ENCODE peak calls at places on chromosomes 3 and 15, in five cellular contexts. F is stomach, S is psoas muscle, Z is heart right ventricle, K is Panc1. J is an unnamed sample. For H3K36me3, the result is how much of the 10 kb centered on the place peaks cover.

GRCh38 chr3:32239638-32240550 is 1.4 kb downstream of the CMTM8 start:
- DNase-seq in F (peak), K (no peak), S (no peak), Z (no peak), J (peak)

GRCh38 chr3:174162550-174162949 is 696.6 kb upstream of the NAALADL2 start:
- DNase-seq in F (no peak), S (no peak), K (no peak), Z (no peak), J (no peak)

GRCh38 chr3:113117511-113118302 is 93.7 kb upstream of the BOC start:
- DNase-seq in F (no peak), S (no peak), K (no peak), Z (no peak), J (no peak)

GRCh38 chr3:13006216-13006990 is 66.8 kb downstream of the IQSEC1 start:
- DNase-seq in F (no peak), Z (no peak), S (no peak), K (no peak), J (no peak)

GRCh38 chr3:179473565-179473964 is 22.3 kb upstream of the GNB4 start:
- DNase-seq in Z (no peak), K (no peak), F (no peak), S (no peak), J (no peak)

GRCh38 chr3:37627951-37628620 is 233.6 kb upstream of the CTDSPL start:
- DNase-seq in F (no peak), K (no peak), S (no peak), Z (no peak), J (no peak)

GRCh38 chr3:64244011-64244942 is 19.0 kb upstream of the PRICKLE2 start:
- DNase-seq in S (no peak), F (no peak), K (no peak), Z (no peak), J (no peak)

GRCh38 chr15:93748710-93749109 is 482.7 kb upstream of the MCTP2 start:
- DNase-seq in Z (no peak), K (no peak), F (no peak), S (no peak), J (no peak)

GRCh38 chr3:34948431-34948971 is 690.8 kb upstream of the ARPP21 start:
- DNase-seq in K (no peak), Z (no peak), S (no peak), F (no peak), J (no peak)

GRCh38 chr3:20074226-20075063 is 34.2 kb downstream of the KAT2B start:
- DNase-seq in K (no peak), F (no peak), S (no peak), Z (no peak), J (no peak)

GRCh38 chr3:96700322-96701315 is 113.8 kb upstream of the EPHA6 start:
- DNase-seq in F (no peak), Z (no peak), K (no peak), S (no peak), J (no peak)

GRCh38 chr3:123941150-123941941 is 19.7 kb downstream of the CCDC14 start:
- DNase-seq in S (no peak), F (no peak), Z (no peak), K (no peak), J (no peak)

GRCh38 chr3:11818033-11818432 is 28.7 kb downstream of the TAMM41 start:
- DNase-seq in K (no peak), Z (no peak), S (no peak), F (no peak), J (no peak)

GRCh38 chr3:141045849-141046248 is 5.3 kb upstream of the SPSB4 start:
- DNase-seq in K (no peak), Z (no peak), S (no peak), F (no peak), J (no peak)

GRCh38 chr3:34056181-34056910 is 257.9 kb downstream of the PDCD6IP start:
- DNase-seq in K (no peak), F (no peak), Z (no peak), S (no peak), J (no peak)

GRCh38 chr3:120487079-120487693 is 36.4 kb upstream of the FSTL1 start:
- DNase-seq in F (no peak), K (no peak), S (peak), Z (no peak), J (no peak)

GRCh38 chr3:100103558-100104441 is 10.5 kb downstream of the FILIP1L start:
- DNase-seq in Z (no peak), S (no peak), K (no peak), F (peak), J (peak)

GRCh38 chr3:34070831-34071230 is 272.4 kb downstream of the PDCD6IP start:
- DNase-seq in F (no peak), Z (no peak), K (no peak), S (no peak), J (no peak)

GRCh38 chr3:124846189-124846588 is 41.0 kb downstream of the ITGB5 start:
- DNase-seq in K (no peak), S (peak), F (no peak), Z (no peak), J (no peak)

GRCh38 chr3:190811775-190812480 is 50.6 kb downstream of the GMNC start:
- DNase-seq in K (peak), S (no peak), Z (no peak), F (no peak), J (no peak)

GRCh38 chr3:4302747-4303146 is 422 bp upstream of the SETMAR start:
- DNase-seq in K (no peak), Z (no peak), F (no peak), S (no peak), J (no peak)

GRCh38 chr15:101453123-101454120 is 36.1 kb downstream of the PCSK6 start:
- DNase-seq in Z (no peak), K (no peak), F (no peak), S (no peak), J (no peak)

DNA sequence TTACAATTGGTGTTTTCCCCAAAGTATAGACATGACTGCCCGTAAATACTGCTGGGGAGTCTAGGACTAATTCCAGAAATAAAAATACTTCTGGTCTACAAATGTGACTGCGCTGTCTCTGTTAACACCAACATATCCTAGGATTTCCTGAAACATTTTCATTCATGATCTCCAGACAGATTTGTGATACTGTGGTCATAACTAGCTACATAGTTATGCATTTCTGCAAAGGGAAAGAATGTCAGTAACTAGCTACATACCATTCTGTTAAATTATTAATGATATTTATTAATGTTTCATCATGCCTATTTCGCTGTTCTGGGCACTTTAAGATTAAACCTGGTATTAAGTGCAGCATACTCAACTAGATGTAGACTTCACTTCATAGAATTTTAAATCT is 33.3 kb downstream of the SETD5 start:
- DNase-seq in F (no peak), K (no peak), Z (no peak), S (no peak), J (no peak)
- H3K36me3 ChIP-seq in F (half or more), K (half or more), Z (half or more), S (half or more), J (under half)

GRCh38 chr15:80785811-80786354 is 6.7 kb downstream of the CEMIP start:
- DNase-seq in F (no peak), Z (no peak), K (no peak), S (no peak), J (no peak)
- TF ChIP-seq CTCF in F (no peak), Z (no peak), K (no peak), S (no peak), J (no peak)

GRCh38 chr3:169777822-169778221 is 4.6 kb downstream of the MYNN start:
- DNase-seq in F (no peak), Z (no peak), S (no peak), K (no peak), J (no peak)
- H3K36me3 ChIP-seq in F (half or more), Z (half or more), S (half or more), K (half or more), J (under half)

DNA sequence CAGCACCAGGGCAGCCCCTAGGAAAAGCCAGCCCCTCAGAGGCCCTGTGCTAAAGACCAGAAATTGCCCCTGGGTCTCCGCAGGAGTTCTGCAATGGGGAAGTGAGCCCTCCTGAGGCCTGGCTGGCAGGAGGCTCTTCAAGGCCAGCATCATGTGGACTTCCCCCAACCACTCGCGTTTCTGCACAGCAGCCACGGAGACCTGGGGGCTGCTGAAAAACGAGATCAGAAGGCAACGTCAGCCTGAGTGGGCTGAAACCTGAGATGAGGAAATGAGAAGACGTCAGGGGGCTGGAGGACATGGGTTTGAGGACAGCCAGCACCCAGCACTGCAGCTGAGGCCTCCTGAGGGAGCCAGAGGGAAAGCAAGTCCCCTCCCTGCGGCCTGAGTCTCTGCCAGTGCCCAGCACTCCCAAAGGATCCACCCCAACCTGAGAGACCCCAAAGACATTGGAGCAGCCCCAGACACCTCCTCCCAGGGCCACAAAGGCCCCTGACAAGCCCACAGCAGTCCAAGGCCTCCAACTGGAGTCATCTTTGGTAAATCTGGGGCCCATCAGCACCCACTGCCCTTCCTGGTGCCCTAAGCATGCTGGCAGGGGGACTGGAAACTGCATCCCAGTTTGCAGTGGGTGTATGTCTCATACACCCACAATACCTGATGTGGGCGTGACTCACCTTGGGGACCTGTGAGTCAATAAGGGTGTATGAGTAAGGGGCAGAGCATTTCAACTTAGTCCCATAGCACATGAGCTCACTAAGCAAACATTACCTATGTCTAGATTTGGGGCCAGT is 29.2 kb upstream of the CYP11A1 start:
- DNase-seq in Z (no peak), S (no peak), K (peak), F (peak), J (no peak)
- TF ChIP-seq CTCF in Z (no peak), S (no peak), K (no peak), F (no peak), J (no peak)

DNA sequence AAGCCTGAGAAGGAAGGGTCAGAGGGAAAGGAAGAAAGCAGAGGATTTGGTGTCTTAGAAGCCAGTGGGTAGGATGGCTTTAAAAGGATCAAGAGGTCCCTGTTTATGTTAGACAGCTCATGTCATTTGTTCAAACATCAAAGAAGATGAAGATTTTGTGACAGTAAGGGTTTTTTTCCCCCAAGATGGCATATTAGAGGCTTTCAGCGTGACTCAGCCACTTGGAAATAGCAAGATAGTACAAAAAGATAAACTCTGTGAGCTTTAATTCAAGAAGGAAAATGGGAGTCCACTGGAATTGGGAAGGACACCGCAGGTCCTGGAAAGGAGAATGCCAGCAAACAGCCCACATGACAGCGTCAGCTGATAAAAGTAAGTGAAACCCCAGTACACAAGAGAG is 467.1 kb upstream of the THBS1 start:
- DNase-seq in Z (no peak), K (no peak), S (no peak), F (no peak), J (no peak)
- H3K36me3 ChIP-seq in Z (under half), K (under half), S (under half), F (under half), J (under half)

DNA sequence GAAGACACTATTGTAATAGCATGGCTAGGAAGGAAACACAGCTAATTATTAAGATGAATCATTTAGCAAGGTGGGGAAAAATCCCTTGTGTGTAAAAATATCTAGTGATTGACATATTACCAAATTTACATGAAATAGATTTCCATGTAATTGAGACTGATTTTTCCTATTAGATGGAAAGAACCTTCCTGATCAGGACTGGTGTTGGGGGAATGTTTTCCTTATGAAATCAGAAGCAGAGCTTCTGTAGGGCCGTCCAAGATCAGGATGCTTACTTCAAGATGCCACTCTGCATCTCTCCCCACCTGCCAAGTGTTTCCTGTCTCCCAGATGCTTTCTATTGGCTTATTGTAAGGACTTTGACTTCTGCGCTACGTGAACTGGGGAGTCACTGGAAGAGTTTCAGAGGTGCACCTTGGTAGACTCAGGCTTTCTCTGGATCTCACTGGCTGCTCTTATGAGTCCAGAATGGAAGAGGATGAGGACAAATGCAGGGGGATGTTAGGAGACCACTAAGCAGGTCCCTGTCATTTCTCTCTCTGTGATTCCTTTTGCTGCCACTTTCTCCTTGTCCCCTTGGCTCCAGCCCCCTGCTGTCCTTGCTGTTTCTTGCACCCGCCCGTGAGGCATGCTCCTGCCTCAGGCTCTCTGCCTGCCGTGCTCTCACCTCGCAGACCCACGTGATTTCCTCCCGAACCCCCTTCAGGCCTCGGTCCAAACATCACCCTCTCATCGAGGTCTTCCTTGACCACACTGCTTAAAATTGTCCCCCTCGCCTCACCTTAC is 30.1 kb downstream of the BTD start:
- DNase-seq in S (no peak), F (no peak), K (no peak), Z (no peak), J (no peak)
- TF ChIP-seq CTCF in S (no peak), F (no peak), K (peak), Z (no peak), J (no peak)

J was measured in pancreas.